ENCODE peak calls at places on chromosomes 6 and 20, in eight cellular contexts. Q, Z, S, C, J, H, K and G are unnamed samples. For H3K4me1, the result is how much of the 10 kb centered on the place peaks cover.

GRCh38 chr20:1895674-1896496 is 678 bp downstream of the SIRPA start:
- DNase-seq in Q (no peak), Z (peak), S (peak), C (no peak), J (peak), H (peak), K (peak), G (peak)

GRCh38 chr6:125953502-125953875 is 3.1 kb upstream of the HINT3 start:
- DNase-seq in Q (peak), Z (no peak), S (no peak), C (no peak), J (no peak), H (peak), K (no peak), G (peak)

GRCh38 chr6:22149501-22150490 is 147.0 kb downstream of the PRL start:
- DNase-seq in Q (no peak), Z (no peak), S (peak), C (no peak), J (no peak), H (no peak), K (peak), G (no peak)

GRCh38 chr6:11711644-11711993 is 67.0 kb downstream of the ADTRP start:
- DNase-seq in Q (no peak), Z (no peak), S (no peak), C (no peak), J (no peak), H (no peak), K (no peak), G (no peak)

GRCh38 chr6:41705996-41706835 is 29.2 kb downstream of the TFEB start:
- DNase-seq in Q (peak), Z (peak), S (peak), C (peak), J (peak), H (peak), K (peak), G (no peak)

GRCh38 chr6:110329729-110330436 is 28.3 kb downstream of the METTL24 start:
- DNase-seq in Q (peak), Z (no peak), S (no peak), C (no peak), J (no peak), H (no peak), K (no peak), G (peak)

GRCh38 chr20:56689852-56690485 is 60.9 kb downstream of the TFAP2C start:
- DNase-seq in Q (no peak), Z (no peak), S (no peak), C (no peak), J (no peak), H (no peak), K (no peak), G (no peak)

GRCh38 chr6:89977808-89978748 is 83.8 kb downstream of the GJA10 start:
- DNase-seq in Q (no peak), Z (no peak), S (peak), C (no peak), J (no peak), H (no peak), K (peak), G (no peak)

GRCh38 chr6:131651782-131652181 is 14.7 kb downstream of the ENPP3 start:
- DNase-seq in Q (no peak), Z (no peak), S (no peak), C (no peak), J (no peak), H (no peak), K (no peak), G (no peak)

GRCh38 chr6:127971945-127972391 is 71.1 kb upstream of the THEMIS start:
- DNase-seq in Q (no peak), Z (no peak), S (no peak), C (peak), J (no peak), H (peak), K (no peak), G (peak)

GRCh38 chr6:43629104-43629504 is at the start of gene GTPBP2:
- DNase-seq in Q (peak), Z (peak), S (peak), C (peak), J (peak), H (peak), K (peak), G (peak)
- H3K4me3 ChIP-seq in Q (peak), Z (peak), S (peak), C (peak), J (peak), H (peak), K (peak), G (peak)

GRCh38 chr20:41051426-41051825 is 22.8 kb downstream of the TOP1 start:
- DNase-seq in Q (no peak), Z (no peak), S (no peak), C (no peak), J (no peak), H (no peak), K (no peak), G (peak)
- H3K4me1 ChIP-seq in Q (half or more), Z (under half), S (half or more), C (half or more), J (half or more), H (under half), K (half or more), G (under half)

DNA sequence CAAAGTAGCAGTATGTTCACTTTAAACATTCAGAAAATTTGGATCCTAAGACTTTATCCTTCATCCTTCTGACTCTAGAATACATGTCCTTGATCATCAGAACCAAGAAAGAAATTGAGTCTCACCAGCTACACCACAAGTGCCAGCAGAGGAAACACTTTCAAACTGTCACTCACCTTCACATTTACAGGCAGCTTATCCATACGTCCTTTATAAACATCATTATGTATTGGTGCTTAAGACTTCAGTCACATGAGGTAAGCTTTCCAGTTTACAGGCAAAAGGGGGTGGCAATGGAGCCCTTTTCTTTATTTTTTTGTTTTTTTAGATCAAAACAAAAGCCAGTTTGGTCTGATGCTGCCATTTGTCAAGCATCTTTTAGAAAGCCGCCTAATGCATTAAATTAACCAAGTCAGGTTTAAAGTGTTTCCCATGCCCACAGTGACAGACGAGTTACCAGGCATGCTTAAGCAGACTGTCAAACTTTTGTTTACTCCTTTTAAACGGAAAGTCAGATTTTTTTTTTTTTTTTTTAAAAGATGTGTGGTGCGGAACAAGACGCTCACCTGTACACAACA is 984 bp upstream of the BRPF3 start:
- DNase-seq in Q (no peak), Z (no peak), S (no peak), C (no peak), J (no peak), H (peak), K (no peak), G (no peak)
- H3K27ac ChIP-seq in Q (peak), Z (no peak), S (peak), C (peak), J (peak), H (no peak), K (peak), G (peak)

GRCh38 chr20:36645353-36645752 is 643 bp downstream of the SLA2 start:
- DNase-seq in Q (no peak), Z (no peak), S (no peak), C (no peak), J (no peak), H (no peak), K (no peak), G (no peak)
- H3K4me3 ChIP-seq in Q (no peak), Z (no peak), S (no peak), C (peak), J (no peak), H (no peak), K (no peak), G (no peak)

GRCh38 chr20:31813611-31814010 is 5.5 kb upstream of the MYLK2 start:
- DNase-seq in Q (no peak), Z (no peak), S (no peak), C (no peak), J (no peak), H (no peak), K (no peak), G (no peak)
- H3K4me1 ChIP-seq in Q (under half), Z (under half), S (under half), C (under half), J (under half), H (under half), K (half or more), G (under half)

GRCh38 chr6:35083507-35083906 is 57.6 kb downstream of the TCP11 start:
- DNase-seq in Q (no peak), Z (no peak), S (no peak), C (no peak), J (no peak), H (no peak), K (no peak), G (peak)
- H3K27ac ChIP-seq in Q (no peak), Z (no peak), S (no peak), C (no peak), J (no peak), H (no peak), K (no peak), G (no peak)

GRCh38 chr6:79079425-79080130 is 1.5 kb upstream of the PHIP start:
- DNase-seq in Q (no peak), Z (no peak), S (no peak), C (no peak), J (no peak), H (peak), K (no peak), G (no peak)

GRCh38 chr6:79077680-79078056 is 386 bp downstream of the PHIP start:
- DNase-seq in Q (peak), Z (no peak), S (no peak), C (peak), J (peak), H (no peak), K (no peak), G (no peak)

GRCh38 chr6:79076160-79076559 is 1.9 kb downstream of the PHIP start:
- DNase-seq in Q (no peak), Z (no peak), S (no peak), C (no peak), J (no peak), H (no peak), K (no peak), G (peak)

GRCh38 chr6:79078057-79078969 is at the start of gene PHIP:
- DNase-seq in Q (peak), Z (peak), S (peak), C (peak), J (peak), H (peak), K (peak), G (peak)

DNA sequence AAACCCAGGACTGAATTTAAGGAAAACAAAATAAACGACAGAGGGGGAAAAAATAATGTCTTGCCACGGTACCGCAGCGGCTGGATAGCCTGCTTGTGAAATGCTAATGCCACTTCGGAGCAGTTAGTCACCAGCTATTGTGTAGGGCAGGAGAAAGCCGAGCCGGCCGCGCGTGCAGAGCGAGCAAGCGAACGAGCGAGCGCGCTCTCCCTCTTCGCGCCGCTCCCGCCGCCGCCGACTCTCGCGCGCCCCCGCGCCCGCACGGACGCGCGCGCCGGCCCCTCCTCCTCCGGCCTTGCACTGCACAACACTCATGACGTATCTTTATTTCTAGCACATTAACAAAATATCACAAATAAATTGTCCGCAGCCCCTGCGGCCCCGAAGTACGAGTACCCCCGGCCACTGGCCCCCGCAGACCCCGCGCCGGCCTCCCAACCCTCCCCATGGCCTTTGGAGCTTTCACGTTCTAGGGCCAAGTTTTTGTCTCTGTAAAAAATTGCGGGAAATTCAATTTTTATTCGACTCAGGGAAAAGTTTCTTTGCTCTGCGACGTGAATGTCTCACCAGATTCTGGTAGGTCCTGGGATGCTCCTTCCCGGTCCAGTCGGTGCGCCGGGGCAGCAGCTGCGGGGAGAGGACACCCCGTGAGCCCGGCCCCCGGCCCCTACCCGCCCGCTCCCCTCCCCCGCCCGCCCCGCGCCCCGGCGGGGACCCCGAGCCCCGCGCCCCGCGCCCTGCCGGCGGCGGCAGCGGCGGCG is 993 bp downstream of the PHIP start:
- DNase-seq in Q (peak), Z (peak), S (peak), C (peak), J (peak), H (peak), K (peak), G (peak)
- H3K4me3 ChIP-seq in Q (peak), Z (peak), S (peak), C (peak), J (peak), H (peak), K (peak), G (peak)

DNA sequence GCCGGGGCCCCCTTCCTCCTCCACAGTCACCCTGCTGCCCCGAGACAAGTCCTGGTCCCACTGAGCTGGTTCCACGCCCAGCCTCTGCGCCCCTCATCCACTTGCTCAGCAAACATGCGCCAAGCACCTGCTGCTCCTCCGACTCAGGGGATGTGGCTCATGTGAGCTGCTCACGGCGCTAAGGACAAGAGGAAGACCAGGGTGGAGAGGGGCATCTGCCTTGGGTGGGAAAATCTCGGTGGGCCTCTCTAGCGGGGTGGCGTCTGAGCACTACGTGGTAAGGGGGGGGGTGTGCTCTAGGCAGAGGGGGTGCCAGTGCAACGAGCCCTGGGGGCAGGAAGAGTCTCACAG is 4.5 kb downstream of the LAMA5 start:
- DNase-seq in Q (no peak), Z (no peak), S (peak), C (no peak), J (no peak), H (no peak), K (no peak), G (no peak)
- H3K4me1 ChIP-seq in Q (half or more), Z (under half), S (under half), C (under half), J (half or more), H (under half), K (half or more), G (under half)

DNA sequence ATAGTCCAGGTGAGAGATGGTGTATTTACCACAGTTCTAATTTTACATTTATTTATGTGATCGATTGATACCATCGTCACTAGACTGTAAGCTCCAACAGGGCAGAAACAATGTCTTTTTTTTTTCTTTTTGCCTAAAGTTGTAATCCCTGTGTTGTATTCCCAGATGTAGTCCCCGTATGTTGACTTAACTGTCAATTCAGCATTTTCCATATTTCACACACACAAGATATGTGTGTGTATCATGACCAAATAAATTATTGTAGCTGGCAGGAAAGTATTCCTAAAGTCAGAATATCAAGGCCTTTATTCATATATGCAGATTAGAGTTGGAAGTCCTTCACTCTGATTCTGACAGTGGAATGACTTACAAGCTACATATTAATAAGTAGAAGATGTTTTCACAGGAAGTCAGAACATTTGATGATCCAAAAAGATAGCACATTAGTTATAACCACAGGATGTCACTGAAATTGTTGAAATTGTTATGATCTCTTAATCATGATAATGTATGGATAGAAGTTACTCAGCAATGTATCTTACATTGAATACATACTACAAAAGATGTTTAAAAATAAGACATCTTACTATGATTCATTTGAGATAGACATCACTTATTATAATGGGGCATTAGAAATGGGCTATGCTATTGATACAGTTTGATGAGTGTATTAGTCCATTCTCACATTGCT is 10.6 kb downstream of the RNF182 start:
- DNase-seq in Q (no peak), Z (no peak), S (no peak), C (no peak), J (no peak), H (no peak), K (no peak), G (no peak)
- H3K27ac ChIP-seq in Q (no peak), Z (no peak), S (no peak), C (no peak), J (no peak), H (no peak), K (no peak), G (no peak)

GRCh38 chr6:113481441-113481840 is 375.7 kb upstream of the MARCKS start:
- DNase-seq in Q (no peak), Z (no peak), S (no peak), C (no peak), J (no peak), H (peak), K (no peak), G (no peak)
- H3K4me3 ChIP-seq in Q (no peak), Z (no peak), S (no peak), C (no peak), J (no peak), H (no peak), K (no peak), G (no peak)